ENCODE peak calls at places on chromosomes 7 and 10, in nine cellular contexts. R is SK-N-DZ; G is right lobe of liver; T is GM04503; Y is LoVo; U is hepatic stellate cell; M is HuH-7; Q is lower lobe of right lung; L is CD8-positive, alpha-beta memory T cell. E is an unnamed sample.

GRCh38 chr7:134359787-134360432 is 43.2 kb upstream of the SLC35B4 start:
- DNase-seq in R (no peak), G (peak; percentile 83), T (no peak), Y (no peak), U (no peak), M (no peak), Q (no peak), L (no peak), E (no peak)

GRCh38 chr10:34081948-34082347 is 733.1 kb downstream of the PARD3 start:
- DNase-seq in R (no peak), G (no peak), T (no peak), Y (no peak), U (no peak), M (no peak), Q (no peak), L (no peak), E (no peak)

GRCh38 chr7:127632276-127632910 is 14.5 kb upstream of the PAX4 start:
- DNase-seq in R (no peak), G (no peak), T (peak; percentile 95), Y (no peak), U (peak; percentile 46), M (no peak), Q (no peak), L (no peak), E (no peak)

GRCh38 chr10:34303022-34303421 is 512.1 kb downstream of the PARD3 start:
- DNase-seq in R (no peak), G (no peak), T (no peak), Y (no peak), U (no peak), M (no peak), Q (no peak), L (no peak), E (no peak)

GRCh38 chr10:74913321-74913980 is 87.1 kb downstream of the KAT6B start:
- DNase-seq in R (no peak), G (no peak), T (no peak), Y (no peak), U (no peak), M (no peak), Q (no peak), L (no peak), E (no peak)

GRCh38 chr7:155337946-155338631 is 40.4 kb downstream of the INSIG1 start:
- DNase-seq in R (no peak), G (no peak), T (no peak), Y (no peak), U (no peak), M (no peak), Q (no peak), L (no peak), E (no peak)

GRCh38 chr7:100556541-100556940 is 17.2 kb downstream of the SAP25 start:
- DNase-seq in R (no peak), G (no peak), T (peak; percentile 62), Y (no peak), U (no peak), M (no peak), Q (no peak), L (no peak), E (no peak)

GRCh38 chr10:79237801-79238520 is 109.3 kb upstream of the PPIF start:
- DNase-seq in R (no peak), G (no peak), T (no peak), Y (no peak), U (no peak), M (no peak), Q (no peak), L (no peak), E (no peak)

GRCh38 chr7:132739271-132739955 is 163.1 kb upstream of the PLXNA4 start:
- DNase-seq in R (no peak), G (no peak), T (peak; percentile 91), Y (peak; percentile 15), U (peak; percentile 16), M (no peak), Q (no peak), L (no peak), E (no peak)

GRCh38 chr10:36634916-36635315 is 490.5 kb upstream of the ANKRD30A start:
- DNase-seq in R (no peak), G (no peak), T (peak; percentile 38), Y (no peak), U (peak; percentile 65), M (no peak), Q (no peak), L (no peak), E (no peak)

GRCh38 chr10:97065128-97065527 is 120.6 kb downstream of the SLIT1 start:
- DNase-seq in R (no peak), G (no peak), T (no peak), Y (peak; percentile 78), U (no peak), M (no peak), Q (no peak), L (no peak), E (no peak)

GRCh38 chr7:124762611-124763143 is 2.9 kb downstream of the GPR37 start:
- DNase-seq in R (peak; percentile 59), G (peak; percentile 69), T (no peak), Y (peak; percentile 28), U (no peak), M (peak; percentile 70), Q (no peak), L (no peak), E (no peak)

GRCh38 chr7:16320261-16320660 is 101.1 kb downstream of the CRPPA start:
- DNase-seq in R (no peak), G (no peak), T (no peak), Y (no peak), U (no peak), M (no peak), Q (no peak), L (no peak), E (no peak)

GRCh38 chr10:132296671-132297443 is 10.9 kb downstream of the STK32C start:
- DNase-seq in R (no peak), G (peak; percentile 48), T (no peak), Y (no peak), U (no peak), M (no peak), Q (no peak), L (no peak), E (peak; percentile 5)

GRCh38 chr10:59575269-59575668 is 134.4 kb downstream of the SLC16A9 start:
- DNase-seq in R (no peak), G (no peak), T (no peak), Y (no peak), U (no peak), M (no peak), Q (no peak), L (no peak), E (no peak)

GRCh38 chr10:1570652-1571051 is 166.7 kb downstream of the ADARB2 start:
- DNase-seq in R (no peak), G (no peak), T (no peak), Y (no peak), U (no peak), M (no peak), Q (no peak), L (no peak), E (no peak)

GRCh38 chr7:155808551-155809331 is 3.5 kb downstream of the SHH start:
- DNase-seq in R (no peak), G (peak; percentile 82), T (no peak), Y (peak; percentile 63), U (no peak), M (peak; percentile 86), Q (peak; percentile 53), L (no peak), E (peak; percentile 75)

GRCh38 chr10:50658165-50658564 is 34.4 kb upstream of the SGMS1 start:
- DNase-seq in R (no peak), G (no peak), T (no peak), Y (no peak), U (no peak), M (no peak), Q (no peak), L (no peak), E (no peak)

GRCh38 chr7:45086348-45087065 is 2.3 kb downstream of the NACAD start:
- DNase-seq in R (no peak), G (no peak), T (no peak), Y (no peak), U (no peak), M (no peak), Q (no peak), L (no peak), E (no peak)

GRCh38 chr10:30857803-30858202 is 173.9 kb downstream of the ZNF438 start:
- DNase-seq in R (no peak), G (no peak), T (peak; percentile 75), Y (no peak), U (no peak), M (no peak), Q (no peak), L (no peak), E (peak; percentile 35)

GRCh38 chr7:152145853-152146466 is 120.5 kb downstream of the GALNT11 start:
- DNase-seq in R (peak; percentile 40), G (no peak), T (peak; percentile 22), Y (peak; percentile 46), U (peak; percentile 34), M (peak; percentile 63), Q (no peak), L (no peak), E (peak; percentile 53)

GRCh38 chr10:5582736-5583135 is 58.0 kb downstream of the CALML3 start:
- DNase-seq in R (no peak), G (no peak), T (no peak), Y (peak; percentile 28), U (no peak), M (no peak), Q (peak; percentile 28), L (no peak), E (no peak)

GRCh38 chr7:159031135-159031701 is 113.4 kb downstream of the VIPR2 start:
- DNase-seq in R (peak; percentile 53), G (no peak), T (no peak), Y (no peak), U (no peak), M (peak; percentile 47), Q (no peak), L (no peak), E (no peak)

GRCh38 chr10:43249962-43250624 is 16.8 kb downstream of the RASGEF1A start:
- DNase-seq in R (no peak), G (peak; percentile 42), T (no peak), Y (no peak), U (no peak), M (no peak), Q (peak; percentile 35), L (peak; percentile 0), E (no peak)

GRCh38 chr7:157870644-157871290 is 534.0 kb downstream of the DNAJB6 start:
- DNase-seq in R (no peak), G (no peak), T (no peak), Y (no peak), U (no peak), M (no peak), Q (no peak), L (no peak), E (no peak)

GRCh38 chr7:129434846-129435318 is 650 bp downstream of the STRIP2 start:
- DNase-seq in R (peak; percentile 21), G (peak; percentile 60), T (no peak), Y (no peak), U (peak; percentile 32), M (peak; percentile 31), Q (no peak), L (no peak), E (peak; percentile 45)

GRCh38 chr7:97138830-97139229 is 21.3 kb downstream of the SDHAF3 start:
- DNase-seq in R (no peak), G (no peak), T (no peak), Y (no peak), U (no peak), M (no peak), Q (no peak), L (no peak), E (no peak)

GRCh38 chr7:79096361-79096805 is 357.1 kb downstream of the MAGI2 start:
- DNase-seq in R (no peak), G (no peak), T (peak; percentile 11), Y (no peak), U (peak; percentile 17), M (no peak), Q (no peak), L (no peak), E (no peak)

GRCh38 chr7:74032191-74032490 is 4.2 kb downstream of the ELN start:
- DNase-seq in R (no peak), G (no peak), T (peak; percentile 41), Y (no peak), U (peak; percentile 57), M (no peak), Q (no peak), L (no peak), E (peak; percentile 57)

GRCh38 chr10:97371696-97372095 is 29.4 kb downstream of the RRP12 start:
- DNase-seq in R (no peak), G (no peak), T (no peak), Y (no peak), U (no peak), M (no peak), Q (no peak), L (no peak), E (no peak)

GRCh38 chr7:116353614-116354013 is 143.3 kb downstream of the TES start:
- DNase-seq in R (no peak), G (peak; percentile 82), T (no peak), Y (peak; percentile 51), U (no peak), M (no peak), Q (no peak), L (no peak), E (peak; percentile 6)

E was measured in mucosa of descending colon.